ENCODE peak calls at places on chromosomes 11 and 22, in nine cellular contexts. C is vagina, F is PC-9, U is stomach, T is coronary artery, O is B cell, Y is epithelial cell of esophagus, R is fibroblast of mammary gland, H is progenitor cell of endocrine pancreas. J is an unnamed sample.

GRCh38 chr11:118012083-118012669 is 26.0 kb downstream of the IL10RA start:
- DNase-seq in C (no peak), F (peak), U (no peak), T (no peak), O (no peak), Y (peak), R (peak), H (no peak), J (peak)

GRCh38 chr11:44574620-44575287 is 9.3 kb downstream of the CD82 start:
- DNase-seq in C (no peak), F (peak), U (peak), T (no peak), O (peak), Y (peak), R (peak), H (no peak), J (no peak)

GRCh38 chr22:49333206-49333605 is 494.5 kb downstream of the BRD1 start:
- DNase-seq in C (peak), F (no peak), U (peak), T (peak), O (no peak), Y (no peak), R (no peak), H (no peak), J (no peak)

GRCh38 chr11:79390477-79390876 is 50.4 kb downstream of the TENM4 start:
- DNase-seq in C (no peak), F (no peak), U (no peak), T (no peak), O (no peak), Y (no peak), R (no peak), H (no peak), J (no peak)

GRCh38 chr22:31248965-31249940 is 37.2 kb downstream of the LIMK2 start:
- DNase-seq in C (no peak), F (peak), U (no peak), T (no peak), O (no peak), Y (peak), R (no peak), H (no peak), J (no peak)

GRCh38 chr11:74681686-74682651 is 49.3 kb downstream of the CHRDL2 start:
- DNase-seq in C (peak), F (no peak), U (peak), T (peak), O (no peak), Y (peak), R (no peak), H (no peak), J (no peak)

GRCh38 chr11:76030973-76031590 is 175.2 kb downstream of the WNT11 start:
- DNase-seq in C (no peak), F (no peak), U (no peak), T (no peak), O (no peak), Y (peak), R (peak), H (no peak), J (no peak)

GRCh38 chr11:15969701-15970329 is 386.5 kb downstream of the SOX6 start:
- DNase-seq in C (no peak), F (no peak), U (no peak), T (no peak), O (no peak), Y (peak), R (peak), H (no peak), J (no peak)

GRCh38 chr11:113896156-113896879 is 8.3 kb upstream of the HTR3B start:
- DNase-seq in C (no peak), F (no peak), U (peak), T (no peak), O (peak), Y (peak), R (peak), H (no peak), J (peak)

GRCh38 chr11:134004406-134005197 is 47.8 kb upstream of the IGSF9B start:
- DNase-seq in C (no peak), F (no peak), U (no peak), T (no peak), O (no peak), Y (no peak), R (no peak), H (no peak), J (no peak)

GRCh38 chr11:111236355-111236754 is 9.2 kb upstream of the POU2AF2 start:
- DNase-seq in C (no peak), F (no peak), U (no peak), T (no peak), O (no peak), Y (no peak), R (no peak), H (no peak), J (no peak)

GRCh38 chr11:16750417-16750816 is 12.0 kb downstream of the C11orf58 start:
- DNase-seq in C (no peak), F (no peak), U (no peak), T (no peak), O (no peak), Y (peak), R (no peak), H (no peak), J (no peak)

GRCh38 chr11:118789501-118790356 is 1.2 kb downstream of the DDX6 start:
- DNase-seq in C (no peak), F (no peak), U (no peak), T (no peak), O (no peak), Y (peak), R (peak), H (no peak), J (no peak)

GRCh38 chr11:121530257-121530656 is 77.5 kb upstream of the SORL1-AS1 start:
- DNase-seq in C (no peak), F (no peak), U (no peak), T (no peak), O (no peak), Y (no peak), R (no peak), H (no peak), J (no peak)

GRCh38 chr11:56906683-56907148 is 82.0 kb upstream of the OR5AK2 start:
- DNase-seq in C (no peak), F (peak), U (no peak), T (no peak), O (no peak), Y (peak), R (no peak), H (no peak), J (no peak)

GRCh38 chr11:134915212-134915611 is 503.2 kb upstream of the B3GAT1 start:
- DNase-seq in C (no peak), F (no peak), U (no peak), T (no peak), O (no peak), Y (no peak), R (no peak), H (no peak), J (no peak)

GRCh38 chr11:119288219-119288618 is 28.7 kb downstream of the MCAM start:
- DNase-seq in C (no peak), F (no peak), U (no peak), T (no peak), O (no peak), Y (no peak), R (no peak), H (no peak), J (no peak)

GRCh38 chr11:20226936-20227335 is 66.7 kb upstream of the DBX1 start:
- DNase-seq in C (no peak), F (no peak), U (no peak), T (no peak), O (no peak), Y (no peak), R (peak), H (no peak), J (no peak)

GRCh38 chr11:69894126-69895047 is 75.2 kb upstream of the FGF3 start:
- DNase-seq in C (no peak), F (peak), U (no peak), T (no peak), O (no peak), Y (peak), R (no peak), H (no peak), J (peak)

GRCh38 chr22:31290494-31291402 is 1.5 kb downstream of the PIK3IP1 start:
- DNase-seq in C (peak), F (peak), U (peak), T (peak), O (peak), Y (peak), R (peak), H (peak), J (peak)

GRCh38 chr11:13303668-13304649 is 26.4 kb downstream of the BMAL1 start:
- DNase-seq in C (no peak), F (no peak), U (no peak), T (no peak), O (no peak), Y (no peak), R (no peak), H (no peak), J (no peak)

GRCh38 chr22:17767236-17768065 is 6.8 kb downstream of the BID start:
- DNase-seq in C (no peak), F (no peak), U (no peak), T (no peak), O (no peak), Y (no peak), R (no peak), H (no peak), J (no peak)

GRCh38 chr11:74970852-74971395 is 17.8 kb upstream of the NEU3 start:
- DNase-seq in C (no peak), F (no peak), U (no peak), T (no peak), O (no peak), Y (peak), R (no peak), H (no peak), J (no peak)

GRCh38 chr22:38973289-38974169 is 8.6 kb upstream of the APOBEC3B start:
- DNase-seq in C (no peak), F (peak), U (peak), T (no peak), O (peak), Y (peak), R (peak), H (peak), J (peak)

GRCh38 chr11:57641426-57641825 is 8.3 kb downstream of the YPEL4 start:
- DNase-seq in C (no peak), F (no peak), U (no peak), T (no peak), O (no peak), Y (peak), R (peak), H (no peak), J (no peak)

GRCh38 chr11:64540426-64540825 is 50.6 kb upstream of the SLC22A12 start:
- DNase-seq in C (no peak), F (no peak), U (no peak), T (no peak), O (no peak), Y (no peak), R (no peak), H (no peak), J (no peak)

GRCh38 chr11:62687508-62688396 is 1.6 kb downstream of the LRRN4CL start:
- DNase-seq in C (no peak), F (no peak), U (no peak), T (no peak), O (peak), Y (no peak), R (no peak), H (no peak), J (peak)

GRCh38 chr22:45166935-45167334 is 3.2 kb downstream of the NUP50 start:
- DNase-seq in C (no peak), F (no peak), U (no peak), T (no peak), O (no peak), Y (peak), R (no peak), H (no peak), J (no peak)

GRCh38 chr11:29645373-29645772 is 371.5 kb downstream of the KCNA4 start:
- DNase-seq in C (no peak), F (no peak), U (no peak), T (no peak), O (no peak), Y (no peak), R (no peak), H (no peak), J (no peak)

GRCh38 chr11:114077482-114078305 is 18.2 kb downstream of the ZBTB16 start:
- DNase-seq in C (no peak), F (no peak), U (no peak), T (no peak), O (peak), Y (no peak), R (no peak), H (no peak), J (no peak)

GRCh38 chr11:44954051-44954906 is 3.6 kb upstream of the TP53I11 start:
- DNase-seq in C (no peak), F (no peak), U (no peak), T (no peak), O (no peak), Y (no peak), R (no peak), H (no peak), J (no peak)

GRCh38 chr22:28711341-28711740 is 30.3 kb downstream of the CHEK2 start:
- DNase-seq in C (no peak), F (no peak), U (no peak), T (no peak), O (no peak), Y (no peak), R (no peak), H (no peak), J (no peak)

GRCh38 chr22:28710112-28710888 is 30.7 kb upstream of the TTC28 start:
- DNase-seq in C (no peak), F (peak), U (no peak), T (no peak), O (no peak), Y (peak), R (peak), H (no peak), J (no peak)

GRCh38 chr22:28710889-28711285 is 30.7 kb downstream of the CHEK2 start:
- DNase-seq in C (no peak), F (no peak), U (no peak), T (no peak), O (no peak), Y (no peak), R (peak), H (no peak), J (no peak)

GRCh38 chr22:28714043-28714442 is 27.6 kb downstream of the CHEK2 start:
- DNase-seq in C (no peak), F (no peak), U (no peak), T (no peak), O (no peak), Y (no peak), R (peak), H (no peak), J (no peak)

GRCh38 chr22:28711820-28712777 is 29.5 kb downstream of the CHEK2 start:
- DNase-seq in C (no peak), F (no peak), U (no peak), T (no peak), O (no peak), Y (peak), R (peak), H (no peak), J (no peak)
- TF ChIP-seq CTCF in C (no peak), F (no peak), U (no peak), T (no peak), O (no peak), Y (no peak), R (peak), H (no peak), J (no peak)

GRCh38 chr22:20226760-20227350 is 41.3 kb downstream of the RTN4R start:
- DNase-seq in C (no peak), F (no peak), U (no peak), T (no peak), O (no peak), Y (no peak), R (no peak), H (no peak), J (no peak)
- TF ChIP-seq CTCF in C (no peak), F (no peak), U (no peak), T (no peak), O (no peak), Y (no peak), R (no peak), H (no peak), J (no peak)

DNA sequence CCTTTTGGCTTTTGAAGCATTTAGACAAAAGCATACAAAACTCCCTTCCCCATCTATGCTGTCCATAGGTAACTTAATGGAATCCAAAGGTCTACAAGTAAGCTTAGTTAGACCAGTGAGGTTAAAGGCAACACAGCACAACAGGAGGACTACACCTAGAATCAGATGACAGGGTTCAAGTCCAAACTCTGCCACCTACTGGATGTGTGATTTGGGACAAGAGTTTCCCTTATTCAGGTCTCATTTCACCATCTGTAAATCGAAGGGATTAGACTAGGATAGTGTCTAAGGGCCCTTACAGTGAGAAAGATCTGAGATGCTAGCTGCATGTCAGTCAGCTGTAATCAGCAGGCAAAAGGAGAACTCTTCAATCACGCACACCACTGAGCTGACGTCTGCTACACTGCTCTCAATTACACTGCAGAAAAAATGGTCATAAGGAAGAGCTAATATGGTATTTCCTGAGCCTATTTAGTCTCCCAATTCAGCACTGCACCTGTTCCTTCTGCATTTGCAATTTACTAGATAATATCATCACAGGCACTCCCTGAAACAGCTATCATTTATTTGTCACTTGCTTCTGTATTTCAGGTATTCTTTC is 82.2 kb downstream of the SERGEF start:
- DNase-seq in C (no peak), F (no peak), U (no peak), T (no peak), O (no peak), Y (no peak), R (no peak), H (no peak), J (no peak)
- TF ChIP-seq CTCF in C (no peak), F (no peak), U (no peak), T (no peak), O (no peak), Y (no peak), R (no peak), H (no peak), J (no peak)

DNA sequence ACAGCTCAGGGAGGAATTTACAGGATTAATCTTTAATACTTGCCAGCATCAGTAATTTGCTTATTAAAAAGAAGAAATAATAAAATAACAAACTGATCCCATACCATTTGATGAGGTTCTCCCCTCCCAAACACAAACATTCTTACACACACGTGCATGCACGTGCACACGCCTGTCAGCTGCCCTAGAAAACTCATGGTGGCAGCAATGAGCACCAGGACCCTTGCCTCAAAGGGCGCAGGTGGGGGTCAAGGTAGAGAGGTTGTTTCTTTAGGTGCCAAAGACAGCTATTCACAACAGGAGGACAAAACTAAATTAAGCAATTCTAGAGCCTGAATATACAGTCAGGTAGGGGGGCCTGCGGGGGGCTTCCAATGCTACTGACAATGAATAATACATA is 219.3 kb downstream of the BUD13 start:
- DNase-seq in C (no peak), F (no peak), U (no peak), T (no peak), O (no peak), Y (no peak), R (no peak), H (no peak), J (no peak)
- TF ChIP-seq CTCF in C (no peak), F (no peak), U (no peak), T (no peak), O (no peak), Y (no peak), R (no peak), H (peak), J (no peak)

DNA sequence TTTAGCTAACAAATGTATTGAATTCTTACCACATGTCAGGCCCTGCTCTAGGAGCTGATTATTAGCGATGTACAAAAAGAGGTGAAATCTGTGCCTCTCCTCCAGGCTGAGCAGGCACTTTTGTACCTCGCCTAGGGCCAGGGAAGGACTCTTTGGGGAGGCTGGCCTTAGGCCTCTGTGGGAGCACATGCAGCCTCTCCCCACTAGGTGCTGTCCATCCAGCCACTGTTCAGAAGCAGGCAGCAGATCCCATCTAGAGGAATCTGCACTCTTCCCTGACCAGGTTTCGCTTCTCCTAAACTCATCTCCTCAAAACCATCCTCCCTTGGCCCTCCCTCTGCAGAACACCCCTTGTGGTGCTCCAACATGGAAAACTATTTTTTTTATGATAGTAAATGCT is 51.9 kb upstream of the WT1 start:
- DNase-seq in C (no peak), F (peak), U (no peak), T (no peak), O (no peak), Y (peak), R (no peak), H (peak), J (peak)
- TF ChIP-seq CTCF in C (no peak), F (peak), U (no peak), T (no peak), O (no peak), Y (no peak), R (no peak), H (peak), J (peak)

GRCh38 chr11:130314184-130314748 is 451 bp downstream of the ZBTB44 start:
- DNase-seq in C (peak), F (peak), U (peak), T (peak), O (peak), Y (peak), R (peak), H (peak), J (peak)

GRCh38 chr11:130318031-130318673 is 3.4 kb upstream of the ZBTB44 start:
- DNase-seq in C (no peak), F (no peak), U (no peak), T (no peak), O (no peak), Y (peak), R (no peak), H (no peak), J (no peak)

GRCh38 chr11:130313383-130314183 is 1.1 kb downstream of the ZBTB44 start:
- DNase-seq in C (no peak), F (no peak), U (no peak), T (no peak), O (no peak), Y (peak), R (peak), H (no peak), J (no peak)

GRCh38 chr11:130314749-130315285 is at the start of gene ZBTB44:
- DNase-seq in C (peak), F (peak), U (peak), T (peak), O (peak), Y (peak), R (peak), H (peak), J (peak)

DNA sequence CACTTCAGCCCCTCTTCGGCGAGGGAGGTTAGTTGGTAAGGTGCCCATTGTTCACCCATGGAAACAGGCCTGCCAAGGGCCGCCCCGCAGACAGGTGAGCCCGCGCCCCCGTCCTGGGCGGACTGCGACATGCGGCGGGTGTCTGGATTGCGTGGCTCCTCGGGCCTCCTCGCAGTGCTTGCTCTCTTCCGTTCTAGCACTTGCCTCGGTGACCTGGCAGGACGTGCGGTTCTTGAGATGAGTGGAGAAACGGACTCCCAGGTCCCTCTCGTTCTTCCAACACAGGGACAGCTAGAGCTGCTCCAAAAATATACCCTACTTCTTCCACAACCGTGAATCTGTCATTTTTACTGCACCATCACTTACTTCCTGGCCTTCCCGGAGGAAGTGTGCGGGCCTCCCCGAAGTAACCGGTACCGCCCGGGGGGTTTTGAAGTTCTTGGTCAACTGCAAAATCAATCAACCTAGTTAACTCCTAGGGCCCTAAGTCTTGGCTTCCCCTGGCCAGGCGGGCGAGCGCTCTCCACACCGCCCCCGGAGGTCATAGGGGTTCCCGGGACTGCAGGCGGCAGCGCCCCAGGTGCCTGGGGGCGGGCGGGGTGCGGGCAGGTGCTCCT is 745 bp upstream of the ZBTB44 start:
- DNase-seq in C (no peak), F (peak), U (peak), T (peak), O (peak), Y (peak), R (no peak), H (peak), J (peak)
- TF ChIP-seq CTCF in C (no peak), F (no peak), U (no peak), T (no peak), O (peak), Y (no peak), R (no peak), H (peak), J (no peak)

GRCh38 chr22:28604961-28605360 is 74.7 kb downstream of the TTC28 start:
- DNase-seq in C (no peak), F (no peak), U (no peak), T (no peak), O (no peak), Y (no peak), R (no peak), H (no peak), J (no peak)
- TF ChIP-seq CTCF in C (no peak), F (no peak), U (no peak), T (no peak), O (no peak), Y (no peak), R (no peak), H (no peak), J (no peak)

GRCh38 chr11:65857500-65858353 is at the start of gene CFL1:
- DNase-seq in C (peak), F (peak), U (peak), T (peak), O (peak), Y (peak), R (peak), H (peak), J (peak)
- TF ChIP-seq CTCF in C (no peak), F (no peak), U (no peak), T (no peak), O (no peak), Y (no peak), R (no peak), H (no peak), J (no peak)

J was measured in glutamatergic neuron.